ENCODE peak calls at places on chromosomes 6 and 20, in eight cellular contexts. Q, O, X, K, S, U, Z and E are unnamed samples.

GRCh38 chr6:25946631-25947030 is 16.0 kb upstream of the TRIM38 start:
- DNase-seq in K (no peak), U (no peak), Q (no peak), O (no peak), X (no peak), Z (no peak), S (no peak), E (no peak)

GRCh38 chr6:49423817-49424216 is 39.2 kb downstream of the MMUT start:
- DNase-seq in X (peak; percentile 4), O (no peak), Q (no peak), Z (no peak), K (no peak), S (no peak), U (no peak), E (peak; percentile 4)

GRCh38 chr6:79167931-79168694 is 66.4 kb downstream of the HMGN3 start:
- DNase-seq in O (no peak), X (no peak), Z (no peak), U (no peak), K (no peak), Q (no peak), S (no peak), E (no peak)

GRCh38 chr6:163526356-163526755 is 111.8 kb downstream of the QKI start:
- DNase-seq in S (no peak), K (no peak), U (no peak), Z (no peak), X (no peak), O (no peak), Q (no peak), E (no peak)

GRCh38 chr6:15220062-15220461 is 25.8 kb upstream of the JARID2 start:
- DNase-seq in K (no peak), Q (no peak), Z (no peak), X (no peak), U (no peak), S (no peak), O (no peak), E (no peak)

GRCh38 chr20:59149678-59150504 is 13.7 kb upstream of the ZNF831 start:
- DNase-seq in Q (no peak), S (no peak), U (no peak), K (no peak), O (no peak), X (no peak), Z (no peak), E (peak; percentile 26)

GRCh38 chr6:329888-330691 is 37.8 kb downstream of the DUSP22 start:
- DNase-seq in U (no peak), O (peak; percentile 48), X (peak; percentile 4), Z (no peak), Q (no peak), K (no peak), S (no peak), E (peak; percentile 69)

GRCh38 chr20:8155229-8155628 is 23.2 kb downstream of the PLCB1 start:
- DNase-seq in O (no peak), X (peak; percentile 75), Z (no peak), S (no peak), K (no peak), U (peak; percentile 82), Q (no peak), E (no peak)

GRCh38 chr6:105204331-105204730 is 24.5 kb upstream of the POPDC3 start:
- DNase-seq in X (no peak), K (no peak), Z (no peak), U (no peak), O (no peak), S (no peak), Q (no peak), E (no peak)

GRCh38 chr6:151087861-151088598 is 151.7 kb upstream of the AKAP12 start:
- DNase-seq in Q (no peak), X (peak; percentile 27), K (no peak), S (no peak), Z (no peak), O (peak; percentile 75), U (peak; percentile 21), E (peak; percentile 11)

GRCh38 chr6:104638841-104639290 is 220.9 kb downstream of the HACE1 start:
- DNase-seq in U (no peak), X (no peak), S (no peak), O (no peak), Z (no peak), K (no peak), Q (no peak), E (peak; percentile 82)

GRCh38 chr20:36646678-36647077 is 682 bp upstream of the SLA2 start:
- DNase-seq in X (no peak), O (no peak), U (no peak), Q (no peak), Z (no peak), K (no peak), S (no peak), E (no peak)

GRCh38 chr6:139882234-139882633 is 507.8 kb upstream of the CITED2 start:
- DNase-seq in U (no peak), Q (peak; percentile 14), Z (no peak), X (no peak), S (no peak), O (no peak), K (no peak), E (peak; percentile 21)
- TF ChIP-seq MAX in U (no peak), Q (no peak), Z (no peak), X (no peak), S (no peak), O (no peak), K (no peak), E (no peak)

GRCh38 chr6:5726976-5727718 is 279.6 kb downstream of the NRN1 start:
- DNase-seq in O (no peak), Z (no peak), S (no peak), Q (no peak), K (no peak), X (no peak), U (no peak), E (no peak)
- TF ChIP-seq MAX in O (no peak), Z (no peak), S (no peak), Q (no peak), K (no peak), X (no peak), U (no peak), E (no peak)

GRCh38 chr20:56788671-56789610 is 159.8 kb downstream of the TFAP2C start:
- DNase-seq in U (no peak), Z (no peak), X (peak; percentile 59), O (no peak), S (no peak), Q (no peak), K (no peak), E (no peak)

GRCh38 chr20:56793916-56794315 is 164.8 kb downstream of the TFAP2C start:
- DNase-seq in O (no peak), X (no peak), U (no peak), K (no peak), Q (no peak), S (no peak), Z (no peak), E (no peak)

GRCh38 chr20:56783826-56784225 is 154.7 kb downstream of the TFAP2C start:
- DNase-seq in U (no peak), S (no peak), O (no peak), K (no peak), Q (no peak), X (peak; percentile 81), Z (no peak), E (no peak)

GRCh38 chr20:56786503-56786902 is 157.4 kb downstream of the TFAP2C start:
- DNase-seq in S (no peak), K (no peak), Z (no peak), O (no peak), U (no peak), X (peak; percentile 60), Q (no peak), E (no peak)

DNA sequence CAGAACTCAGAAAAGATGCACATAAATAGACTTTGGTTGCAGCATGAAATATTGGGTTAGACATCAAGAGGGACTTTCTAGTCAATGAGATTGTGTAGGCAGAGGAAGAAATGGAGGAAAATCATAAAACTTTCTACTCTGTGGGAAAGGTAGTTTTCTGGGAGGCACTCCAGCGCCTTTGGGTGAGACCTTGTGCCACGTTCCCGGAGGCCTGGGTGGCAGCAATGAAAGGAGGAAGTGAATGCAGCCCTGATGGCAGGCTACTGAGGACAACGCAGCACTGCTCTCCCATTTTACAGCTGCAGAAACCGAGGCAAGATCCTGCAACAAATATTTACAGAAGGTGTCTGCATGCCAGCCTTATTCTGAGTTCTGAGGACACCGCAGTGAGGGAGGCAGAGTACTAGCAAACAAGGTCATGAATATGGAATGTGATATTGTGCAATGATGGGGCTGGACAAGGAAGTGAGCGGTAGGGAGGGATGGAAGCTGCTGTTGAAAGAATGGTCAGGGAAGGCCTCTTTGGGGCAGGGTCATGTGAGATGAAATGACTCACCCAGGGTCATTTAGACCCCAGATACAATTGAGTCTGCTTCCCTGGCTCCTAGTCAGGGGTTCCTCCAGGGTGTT is 159.1 kb downstream of the TFAP2C start:
- DNase-seq in Z (no peak), X (peak; percentile 100), Q (no peak), S (peak; percentile 92), K (no peak), U (peak; percentile 94), O (no peak), E (peak; percentile 84)
- TF ChIP-seq MAX in Z (no peak), X (peak; percentile 92), Q (no peak), S (peak; percentile 67), K (no peak), U (no peak), O (no peak), E (peak; percentile 9)

GRCh38 chr20:48393721-48394120 is 434.1 kb downstream of the PREX1 start:
- DNase-seq in O (no peak), Q (no peak), S (no peak), Z (no peak), K (no peak), X (no peak), U (no peak), E (no peak)

GRCh38 chr20:48394415-48395081 is 433.3 kb downstream of the PREX1 start:
- DNase-seq in K (no peak), Q (no peak), S (no peak), Z (no peak), O (no peak), X (no peak), U (peak; percentile 71), E (no peak)

GRCh38 chr20:48390981-48391380 is 436.8 kb downstream of the PREX1 start:
- DNase-seq in K (no peak), X (no peak), U (no peak), Q (no peak), Z (no peak), O (no peak), S (no peak), E (no peak)

GRCh38 chr20:48393311-48393685 is 434.5 kb downstream of the PREX1 start:
- DNase-seq in K (no peak), Q (no peak), S (no peak), Z (no peak), O (no peak), U (no peak), X (no peak), E (no peak)

DNA sequence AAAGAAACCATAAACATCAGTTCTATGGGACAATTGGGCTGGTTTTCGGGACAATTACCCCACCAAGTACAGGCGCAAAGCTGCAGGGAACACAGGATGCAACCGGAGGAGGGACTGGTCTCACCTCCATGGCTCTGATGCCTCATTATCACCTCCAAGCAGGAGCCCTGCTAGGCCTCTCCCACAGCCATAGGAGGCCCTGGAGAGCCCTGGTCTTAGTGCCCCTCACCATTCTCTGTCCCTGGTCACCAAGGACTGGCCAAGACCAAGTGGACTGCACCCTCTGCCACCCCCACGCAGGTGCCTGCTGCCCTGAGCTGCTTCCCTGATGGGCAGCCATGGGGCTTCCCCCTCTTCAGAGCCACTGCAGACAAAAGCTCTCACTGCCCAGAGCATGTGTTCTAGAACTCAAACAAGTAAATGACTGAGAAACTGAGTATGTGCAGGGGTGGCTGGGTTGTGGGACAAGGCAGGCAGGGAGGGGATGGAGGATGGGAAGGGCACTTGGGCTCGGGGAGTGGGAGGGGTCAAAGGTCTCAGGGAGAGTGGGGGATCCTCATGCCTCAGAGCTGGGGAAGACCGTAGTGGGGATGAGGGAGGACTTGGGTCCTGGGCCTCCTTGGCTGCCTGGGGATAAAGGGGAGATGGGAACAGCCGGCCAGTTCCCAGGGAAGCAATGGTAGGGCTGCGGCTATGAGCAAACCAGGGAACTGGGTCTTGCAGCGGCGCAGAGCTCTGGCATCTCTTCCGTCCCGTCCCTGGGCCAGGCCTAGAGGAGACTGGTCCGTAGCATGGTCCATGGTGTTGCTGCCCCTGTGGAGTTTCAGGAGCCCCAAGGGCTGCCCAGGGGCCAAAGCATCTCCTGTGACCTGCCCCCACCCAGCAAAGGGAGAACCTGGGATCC is 435.1 kb downstream of the PREX1 start:
- DNase-seq in U (no peak), Q (no peak), S (no peak), K (no peak), X (no peak), O (no peak), Z (no peak), E (no peak)
- TF ChIP-seq MAX in U (no peak), Q (no peak), S (no peak), K (no peak), X (no peak), O (no peak), Z (no peak), E (no peak)